ENCODE peak calls at places on chromosomes 11 and 22, in four cellular contexts. G, Y, Z and R are unnamed samples.

GRCh38 chr11:125001073-125001764 is 47.2 kb downstream of the CCDC15 start:
- DNase-seq in Y (no peak), G (no peak), Z (no peak), R (no peak)

GRCh38 chr22:41181349-41182241 is 23.5 kb upstream of the L3MBTL2 start:
- DNase-seq in Y (no peak), G (no peak), Z (no peak), R (no peak)

GRCh38 chr11:69444381-69445130 is 36.9 kb upstream of the LINC01488 start:
- DNase-seq in G (peak), Z (no peak), Y (peak), R (no peak)

GRCh38 chr11:76642341-76642740 is 28.2 kb downstream of the LRRC32 start:
- DNase-seq in Y (no peak), G (no peak), Z (no peak), R (no peak)

GRCh38 chr11:72552399-72552910 is 118.1 kb upstream of the CLPB start:
- DNase-seq in Y (no peak), Z (no peak), G (no peak), R (no peak)

GRCh38 chr11:46264030-46264429 is 13.4 kb upstream of the CREB3L1 start:
- DNase-seq in Y (no peak), G (no peak), Z (no peak), R (no peak)

GRCh38 chr11:59801160-59801706 is 9.3 kb downstream of the MRPL16 start:
- DNase-seq in Z (no peak), Y (no peak), G (no peak), R (no peak)

GRCh38 chr11:118436639-118437045 is 350 bp downstream of the KMT2A start:
- DNase-seq in G (no peak), Y (no peak), Z (peak), R (no peak)

GRCh38 chr11:36601145-36601544 is 3.1 kb upstream of the RAG2 start:
- DNase-seq in G (no peak), Y (no peak), Z (no peak), R (no peak)

GRCh38 chr11:129922674-129923073 is 27.3 kb upstream of the NFRKB start:
- DNase-seq in G (no peak), Y (no peak), Z (no peak), R (no peak)

GRCh38 chr11:1829039-1829820 is 5.6 kb upstream of the SYT8 start:
- DNase-seq in Y (peak), Z (no peak), G (no peak), R (no peak)

GRCh38 chr11:1074244-1075221 is at the start of gene MUC2:
- DNase-seq in G (no peak), Y (peak), Z (no peak), R (no peak)

GRCh38 chr11:70872950-70873735 is 379.2 kb downstream of the SHANK2 start:
- DNase-seq in Z (no peak), G (no peak), Y (no peak), R (no peak)

GRCh38 chr11:97965849-97966646 is 1054.7 kb upstream of the CNTN5 start:
- DNase-seq in Y (no peak), G (peak), Z (no peak), R (no peak)

GRCh38 chr11:13008625-13009475 is at the start of gene RASSF10:
- DNase-seq in Y (no peak), G (no peak), Z (peak), R (peak)

GRCh38 chr22:36293606-36294292 is 40.8 kb downstream of the APOL1 start:
- DNase-seq in G (no peak), Y (no peak), Z (no peak), R (no peak)

GRCh38 chr11:77127969-77128691 is at the start of gene MYO7A:
- DNase-seq in G (no peak), Z (peak), Y (peak), R (no peak)

GRCh38 chr11:2930705-2931415 is 1.6 kb upstream of the PHLDA2 start:
- DNase-seq in G (no peak), Y (peak), Z (peak), R (peak)

GRCh38 chr11:46296520-46297448 is 19.3 kb downstream of the CREB3L1 start:
- DNase-seq in Z (peak), G (peak), Y (no peak), R (no peak)

GRCh38 chr22:35904752-35905151 is 123.9 kb downstream of the RBFOX2 start:
- DNase-seq in Z (no peak), G (no peak), Y (no peak), R (no peak)

GRCh38 chr11:64141081-64141783 is 24.7 kb downstream of the MACROD1 start:
- DNase-seq in Z (no peak), Y (no peak), G (no peak), R (no peak)

GRCh38 chr11:117945047-117945820 is 16.0 kb upstream of the TMPRSS13 start:
- DNase-seq in Z (no peak), G (no peak), Y (no peak), R (no peak)

GRCh38 chr11:116109228-116109627 is 605.0 kb upstream of the CADM1 start:
- DNase-seq in G (no peak), Z (peak), Y (no peak), R (no peak)

GRCh38 chr11:120659076-120659475 is 147.5 kb downstream of the GRIK4 start:
- DNase-seq in G (no peak), Z (no peak), Y (no peak), R (no peak)

GRCh38 chr11:120666121-120666639 is 154.6 kb downstream of the GRIK4 start:
- DNase-seq in Y (no peak), G (no peak), Z (no peak), R (no peak)

GRCh38 chr11:120663142-120663541 is 151.6 kb downstream of the GRIK4 start:
- DNase-seq in Y (no peak), G (no peak), Z (no peak), R (no peak)

GRCh38 chr11:120660024-120660565 is 148.5 kb downstream of the GRIK4 start:
- DNase-seq in G (no peak), Z (peak), Y (no peak), R (peak)

GRCh38 chr11:120662071-120662611 is 150.6 kb downstream of the GRIK4 start:
- DNase-seq in Y (no peak), G (no peak), Z (no peak), R (no peak)
- TF ChIP-seq CTCF in Y (no peak), G (no peak), Z (no peak), R (no peak)

DNA sequence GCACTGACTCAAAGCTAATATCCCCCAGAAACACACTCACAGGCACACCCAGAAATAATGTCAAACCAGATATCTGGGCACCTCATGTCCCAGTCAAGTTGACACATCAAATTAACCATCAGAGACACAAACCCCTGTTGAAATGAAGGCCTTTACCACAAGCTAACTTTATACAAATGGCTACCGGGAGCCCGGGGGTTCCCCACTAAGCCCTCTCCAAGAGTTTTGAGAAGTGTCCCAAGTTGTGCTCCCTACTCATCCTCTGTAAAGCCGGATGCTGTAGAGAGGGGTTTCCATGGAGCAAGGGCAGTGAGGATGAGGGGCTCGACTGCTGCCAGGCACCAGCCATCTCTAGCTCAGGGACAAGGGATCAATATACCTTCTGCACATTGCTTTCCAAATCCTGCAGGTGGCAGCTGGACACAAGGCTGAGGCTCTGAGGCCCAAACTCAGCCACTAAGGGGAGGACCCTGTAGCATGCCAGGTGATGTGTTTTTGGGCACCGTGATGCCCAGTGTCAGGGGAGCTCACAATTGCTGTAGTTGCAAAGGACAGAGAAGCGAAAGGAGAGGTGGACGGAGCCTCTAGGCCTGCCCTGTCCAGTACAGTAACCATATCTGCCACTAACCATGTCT is 145.7 kb downstream of the TTC17 start:
- DNase-seq in Z (peak), Y (no peak), G (no peak), R (peak)
- TF ChIP-seq CTCF in Z (peak), Y (peak), G (peak), R (peak)

DNA sequence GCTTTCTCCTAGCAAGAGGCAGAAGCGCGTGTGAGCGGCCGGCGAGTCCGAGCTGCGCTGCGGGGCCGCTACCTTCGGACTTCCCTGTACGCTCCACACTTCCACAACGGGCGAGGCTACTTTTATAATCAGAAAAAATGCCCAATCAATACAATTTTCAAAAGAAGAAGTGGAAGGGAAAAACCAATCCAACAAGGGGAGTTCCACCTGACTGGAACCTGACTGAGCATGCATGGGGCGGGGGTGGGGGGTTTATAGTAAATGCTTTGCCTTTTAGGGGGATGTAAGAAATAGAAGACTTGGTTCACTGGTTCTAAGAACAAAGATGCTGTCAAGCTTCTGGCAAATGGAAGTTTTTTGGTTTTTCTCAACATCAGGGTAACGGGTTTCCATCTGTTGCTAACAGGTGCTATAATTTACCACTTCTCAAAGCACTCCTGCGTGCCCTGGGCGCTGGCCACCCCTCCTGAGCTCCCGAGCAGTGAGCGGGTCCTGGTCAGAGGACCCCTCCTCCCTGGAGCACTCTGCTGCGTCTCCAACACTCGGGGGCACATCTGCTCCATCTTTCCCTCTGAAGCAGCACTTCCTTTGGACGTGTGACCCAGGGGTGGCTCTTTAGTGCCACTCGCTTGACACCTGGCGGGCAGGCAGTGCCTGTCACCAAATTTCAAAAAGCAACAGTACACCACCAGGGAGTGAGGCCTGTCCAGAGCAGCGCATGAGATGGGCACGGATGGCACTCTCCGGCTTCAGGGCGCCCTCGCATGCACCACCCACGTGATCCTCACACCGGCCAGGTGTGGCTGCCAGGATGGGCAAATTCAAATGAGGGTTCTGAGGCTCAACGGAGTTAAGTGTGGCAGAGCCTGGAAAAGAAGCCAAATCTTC is 21.6 kb upstream of the BID start:
- DNase-seq in Y (no peak), Z (no peak), G (no peak), R (peak)
- TF ChIP-seq CTCF in Y (no peak), Z (no peak), G (no peak), R (peak)

DNA sequence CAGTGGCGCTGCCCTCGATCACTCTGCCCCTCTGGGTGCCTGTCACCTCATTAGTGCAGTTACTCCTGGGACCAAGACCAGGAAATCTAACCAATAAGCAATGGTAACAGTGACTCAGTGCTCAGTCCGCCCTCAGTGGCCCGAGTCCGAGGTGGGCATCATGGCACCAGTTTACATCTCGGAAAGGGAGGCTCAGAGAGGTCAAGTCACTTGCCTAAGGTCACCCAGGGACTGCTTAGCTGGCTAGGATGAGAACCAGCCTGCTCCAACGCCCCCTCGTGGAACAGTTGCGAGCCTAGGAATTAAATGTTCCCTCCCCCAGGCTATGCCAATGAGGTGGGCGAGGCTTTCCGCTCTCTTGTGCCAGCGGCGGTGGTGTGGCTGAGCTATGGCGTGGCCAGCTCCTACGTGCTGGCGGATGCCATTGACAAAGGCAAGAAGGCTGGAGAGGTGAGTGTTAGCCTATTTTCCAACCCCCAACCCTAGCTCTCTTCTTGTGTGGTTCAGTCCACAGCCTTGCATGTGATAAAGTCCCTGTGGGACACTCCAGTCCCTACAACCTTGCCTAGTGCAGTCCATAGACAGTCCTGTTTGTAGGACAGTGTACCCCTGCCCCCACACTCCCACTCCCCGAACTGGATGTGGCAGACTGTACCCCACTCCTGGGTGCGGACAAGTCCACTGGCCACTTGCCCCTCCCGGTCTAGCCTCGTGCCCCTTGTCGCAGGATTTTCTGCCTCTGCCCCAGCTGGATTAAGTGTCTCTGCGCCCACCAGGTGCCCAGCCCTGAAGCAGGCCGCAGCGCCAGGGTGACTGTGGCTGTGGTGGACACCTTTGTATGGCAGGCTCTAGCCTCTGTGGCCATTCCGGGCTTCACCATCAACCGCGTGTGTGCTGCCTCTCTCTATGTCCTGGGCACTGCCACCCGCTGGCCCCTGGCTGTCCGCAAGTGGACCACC is 1.1 kb downstream of the MTFP1 start:
- DNase-seq in Z (peak), Y (peak), G (no peak), R (peak)
- TF ChIP-seq CTCF in Z (peak), Y (peak), G (peak), R (peak)

DNA sequence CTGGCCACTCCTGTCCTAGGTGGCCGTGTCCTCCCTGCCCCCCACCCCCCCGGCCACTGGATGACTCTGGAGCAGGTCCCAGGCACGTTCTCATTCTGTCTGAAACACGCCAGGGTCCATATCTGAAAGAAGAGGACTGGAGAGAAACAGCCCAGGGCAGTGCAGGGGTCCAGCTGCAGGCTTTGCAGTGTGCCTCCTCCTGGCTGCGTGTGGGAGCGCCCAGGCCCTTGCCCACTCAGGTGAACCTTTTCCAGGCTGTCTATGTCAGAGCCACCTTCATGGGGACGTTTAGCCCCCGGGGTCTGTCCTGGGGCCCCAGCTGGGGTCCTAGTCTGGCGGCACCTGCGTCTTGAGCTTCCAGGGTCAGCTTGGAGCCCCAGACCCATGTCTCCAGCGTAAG is 15.6 kb downstream of the GRAMD4 start:
- DNase-seq in G (no peak), Y (no peak), Z (no peak), R (no peak)
- TF ChIP-seq CTCF in G (no peak), Y (no peak), Z (peak), R (no peak)

GRCh38 chr22:17910561-17911311 is 113.6 kb downstream of the MICAL3 start:
- DNase-seq in G (peak), Y (peak), Z (peak), R (no peak)
- TF ChIP-seq CTCF in G (peak), Y (peak), Z (peak), R (peak)

DNA sequence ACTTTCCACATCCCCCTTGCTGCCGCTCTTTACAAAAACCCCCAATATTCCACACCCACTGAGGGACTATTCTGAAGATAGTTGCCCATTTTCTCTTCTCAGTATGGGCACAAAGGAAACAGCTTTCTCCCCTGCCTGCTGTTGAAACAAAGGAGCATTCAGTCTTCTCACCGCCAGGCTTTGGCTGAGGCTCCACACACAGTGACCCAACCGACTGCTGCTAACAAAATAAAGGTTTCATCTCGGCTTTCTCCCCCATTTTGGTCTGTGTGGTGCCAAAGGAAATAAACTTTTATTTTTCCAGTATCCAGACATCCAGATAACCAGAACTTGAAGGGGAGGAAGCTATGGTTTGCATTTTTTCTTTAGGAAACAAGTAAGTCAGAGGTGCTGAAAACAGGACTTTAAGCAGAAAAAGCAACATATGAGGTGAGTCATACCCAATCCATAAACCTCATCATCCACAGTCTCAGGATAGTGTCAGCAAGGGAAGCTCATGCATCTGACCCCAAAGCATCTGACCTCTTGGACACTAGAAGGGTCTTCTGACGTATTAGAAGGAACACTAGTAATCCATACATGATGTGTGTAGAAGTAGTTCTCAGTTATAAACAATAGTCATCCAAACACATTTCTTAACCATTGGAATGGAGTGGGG is 6.4 kb downstream of the CLMP start:
- DNase-seq in G (peak), Z (no peak), Y (no peak), R (no peak)
- TF ChIP-seq CTCF in G (peak), Z (no peak), Y (no peak), R (no peak)

GRCh38 chr22:38523479-38523878 is 17.4 kb upstream of the DDX17 start:
- DNase-seq in Z (no peak), G (no peak), Y (no peak), R (no peak)
- TF ChIP-seq CTCF in Z (no peak), G (no peak), Y (no peak), R (no peak)

DNA sequence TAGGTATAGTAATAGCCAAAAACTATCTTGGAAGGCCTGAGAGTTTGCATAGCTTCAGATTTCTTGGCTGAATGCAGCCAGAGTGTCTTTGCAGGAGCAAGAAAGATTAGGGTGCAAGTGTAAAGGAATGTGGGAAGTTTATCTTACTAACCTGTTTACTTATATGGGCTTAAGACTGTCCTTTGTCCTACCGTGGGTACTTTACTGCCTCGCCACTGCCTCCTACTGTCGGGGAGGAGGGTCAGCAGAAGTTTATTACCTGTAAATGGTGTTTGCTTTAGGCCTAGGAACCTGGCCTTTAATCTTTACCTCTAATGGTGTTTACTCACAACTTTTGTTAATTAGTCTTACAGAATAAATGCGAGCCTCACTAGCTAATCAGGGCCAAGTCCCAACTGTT is 633.8 kb downstream of the DLG2 start:
- DNase-seq in Y (no peak), G (no peak), Z (no peak), R (no peak)
- TF ChIP-seq CTCF in Y (no peak), G (peak), Z (peak), R (no peak)